ENCODE peak calls at places on chromosomes 6 and 20, in ten cellular contexts. U is cardiac muscle cell; T is breast epithelium; H is PC-3; C is psoas muscle; V is Panc1; R is GM23248; Q is NT2/D1; F is CD8-positive, alpha-beta T cell; J is hepatocyte. G is an unnamed sample. For H3K36me3 and H3K27me3, the result is how much of the 10 kb centered on the place peaks cover.

GRCh38 chr6:16730720-16731502 is 30.3 kb downstream of the ATXN1 start:
- DNase-seq in U (peak), T (no peak), H (no peak), C (no peak), V (no peak), R (no peak), Q (no peak), F (no peak), J (no peak), G (no peak)

GRCh38 chr6:154683756-154684523 is 49.3 kb upstream of the SCAF8 start:
- DNase-seq in U (no peak), T (no peak), H (peak), C (no peak), V (no peak), R (peak), Q (no peak), F (no peak), J (no peak), G (no peak)

GRCh38 chr20:11993886-11994466 is 76.3 kb downstream of the BTBD3 start:
- DNase-seq in U (no peak), T (no peak), H (no peak), C (no peak), V (no peak), R (peak), Q (no peak), F (no peak), J (no peak), G (peak)

GRCh38 chr6:36688534-36689075 is 9.0 kb upstream of the RAB44 start:
- DNase-seq in U (no peak), T (no peak), H (no peak), C (no peak), V (no peak), R (no peak), Q (no peak), F (no peak), J (no peak), G (no peak)

GRCh38 chr6:80210618-80211017 is 104.1 kb downstream of the BCKDHB start:
- DNase-seq in U (peak), T (no peak), H (no peak), C (no peak), V (no peak), R (no peak), Q (peak), F (no peak), J (peak), G (no peak)

GRCh38 chr20:15654208-15654649 is 919.0 kb downstream of the KIF16B start:
- DNase-seq in U (peak), T (no peak), H (peak), C (no peak), V (no peak), R (peak), Q (peak), F (no peak), J (peak), G (peak)

GRCh38 chr6:122869437-122870024 is 80.5 kb downstream of the SMPDL3A start:
- DNase-seq in U (peak), T (no peak), H (peak), C (no peak), V (peak), R (peak), Q (no peak), F (no peak), J (peak), G (peak)

GRCh38 chr20:31747640-31748039 is 8.6 kb downstream of the TPX2 start:
- DNase-seq in U (peak), T (no peak), H (no peak), C (no peak), V (no peak), R (peak), Q (no peak), F (no peak), J (no peak), G (no peak)

GRCh38 chr6:68226460-68226859 is 408.6 kb upstream of the ADGRB3 start:
- DNase-seq in U (peak), T (no peak), H (no peak), C (no peak), V (no peak), R (no peak), Q (peak), F (no peak), J (no peak), G (no peak)

GRCh38 chr6:114083251-114083650 is 112.3 kb upstream of the HDAC2 start:
- DNase-seq in U (no peak), T (no peak), H (no peak), C (no peak), V (no peak), R (no peak), Q (no peak), F (no peak), J (no peak), G (no peak)

GRCh38 chr20:39069976-39070375 is 107.8 kb downstream of the DHX35 start:
- DNase-seq in U (no peak), T (no peak), H (no peak), C (no peak), V (no peak), R (peak), Q (no peak), F (no peak), J (no peak), G (no peak)

GRCh38 chr6:38477680-38478260 is 162.0 kb downstream of the BTBD9 start:
- DNase-seq in U (no peak), T (no peak), H (no peak), C (no peak), V (no peak), R (no peak), Q (peak), F (no peak), J (no peak), G (peak)

GRCh38 chr20:6768228-6769185 is 1.0 kb downstream of the BMP2 start:
- DNase-seq in U (peak), T (no peak), H (no peak), C (peak), V (no peak), R (peak), Q (no peak), F (no peak), J (peak), G (peak)

GRCh38 chr20:44271915-44272663 is 25.0 kb downstream of the GDAP1L1 start:
- DNase-seq in U (no peak), T (no peak), H (no peak), C (no peak), V (no peak), R (no peak), Q (peak), F (no peak), J (no peak), G (peak)

GRCh38 chr6:107019047-107019446 is 9.0 kb upstream of the MTRES1 start:
- DNase-seq in U (no peak), T (no peak), H (no peak), C (no peak), V (no peak), R (no peak), Q (no peak), F (no peak), J (no peak), G (no peak)

GRCh38 chr20:57371363-57371762 is 19.8 kb upstream of the RBM38 start:
- DNase-seq in U (no peak), T (no peak), H (no peak), C (no peak), V (no peak), R (no peak), Q (no peak), F (no peak), J (no peak), G (no peak)

GRCh38 chr6:78513856-78514255 is 353.5 kb upstream of the IRAK1BP1 start:
- DNase-seq in U (no peak), T (no peak), H (no peak), C (no peak), V (no peak), R (no peak), Q (peak), F (no peak), J (no peak), G (peak)

GRCh38 chr20:20603339-20603990 is 109.0 kb downstream of the RALGAPA2 start:
- DNase-seq in U (peak), T (no peak), H (no peak), C (no peak), V (no peak), R (no peak), Q (no peak), F (peak), J (no peak), G (no peak)

GRCh38 chr6:35008858-35009257 is 119.8 kb downstream of the ANKS1A start:
- DNase-seq in U (no peak), T (no peak), H (no peak), C (no peak), V (no peak), R (no peak), Q (no peak), F (no peak), J (no peak), G (no peak)

GRCh38 chr6:14476793-14477531 is 359.4 kb downstream of the CD83 start:
- DNase-seq in U (no peak), T (peak), H (no peak), C (peak), V (no peak), R (peak), Q (no peak), F (no peak), J (peak), G (no peak)

GRCh38 chr20:25453035-25453810 is 45.8 kb downstream of the GINS1 start:
- DNase-seq in U (peak), T (no peak), H (peak), C (no peak), V (peak), R (peak), Q (no peak), F (no peak), J (no peak), G (peak)

GRCh38 chr20:58511861-58512260 is 3.3 kb downstream of the APCDD1L start:
- DNase-seq in U (no peak), T (no peak), H (no peak), C (no peak), V (no peak), R (peak), Q (no peak), F (no peak), J (no peak), G (no peak)

GRCh38 chr20:58515240-58516212 is at the start of gene APCDD1L:
- DNase-seq in U (no peak), T (no peak), H (peak), C (no peak), V (no peak), R (peak), Q (no peak), F (no peak), J (no peak), G (no peak)

GRCh38 chr20:58514321-58515239 is 619 bp downstream of the APCDD1L start:
- DNase-seq in U (peak), T (no peak), H (no peak), C (no peak), V (no peak), R (peak), Q (no peak), F (no peak), J (no peak), G (peak)

GRCh38 chr20:58512808-58513552 is 2.2 kb downstream of the APCDD1L start:
- DNase-seq in U (no peak), T (no peak), H (no peak), C (no peak), V (no peak), R (peak), Q (no peak), F (no peak), J (no peak), G (peak)

GRCh38 chr20:58513580-58514285 is 1.5 kb downstream of the APCDD1L start:
- DNase-seq in U (no peak), T (no peak), H (no peak), C (no peak), V (no peak), R (no peak), Q (no peak), F (no peak), J (no peak), G (no peak)
- H3K4me3 ChIP-seq in U (no peak), T (peak), H (peak), C (no peak), V (no peak), R (peak), Q (peak), F (no peak), J (no peak), G (peak)

GRCh38 chr20:4862661-4863060 is 138.6 kb downstream of the SLC23A2 start:
- DNase-seq in U (no peak), T (no peak), H (no peak), C (no peak), V (no peak), R (no peak), Q (no peak), F (no peak), J (no peak), G (no peak)
- H3K36me3 ChIP-seq in U (under half), T (under half), H (under half), C (half or more), V (under half), R (under half), Q (under half), F (under half), J (under half), G (under half)

DNA sequence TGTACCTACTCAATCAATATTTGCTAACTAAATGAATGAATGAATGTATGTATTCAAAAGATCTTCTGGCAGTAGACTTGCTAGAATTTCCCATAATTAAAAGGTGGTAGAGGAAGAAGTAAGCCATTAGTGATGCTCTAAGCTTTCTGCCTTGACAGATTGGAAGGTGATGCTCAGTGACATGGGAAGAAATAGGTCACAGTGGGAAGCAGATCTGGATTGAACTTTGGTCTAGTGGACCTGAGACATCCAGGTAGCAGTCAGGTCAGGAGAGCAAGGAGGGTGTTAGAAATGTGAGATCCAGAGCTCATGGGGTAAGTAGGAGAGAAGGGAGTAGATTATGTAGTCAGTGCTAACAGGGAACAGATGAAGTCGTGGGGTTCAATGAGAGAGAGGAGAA is 106.4 kb downstream of the SNX5 start:
- DNase-seq in U (no peak), T (no peak), H (no peak), C (no peak), V (no peak), R (no peak), Q (no peak), F (no peak), J (no peak), G (no peak)
- H3K27me3 ChIP-seq in U (under half), T (under half), H (under half), C (under half), V (under half), R (under half), Q (under half), F (under half), J (under half), G (under half)

GRCh38 chr6:145738265-145738664 is 2.9 kb upstream of the EPM2A start:
- DNase-seq in U (no peak), T (no peak), H (no peak), C (no peak), V (no peak), R (no peak), Q (no peak), F (no peak), J (no peak), G (no peak)

GRCh38 chr6:145735356-145736165 is at the start of gene EPM2A:
- DNase-seq in U (peak), T (peak), H (peak), C (peak), V (no peak), R (peak), Q (no peak), F (peak), J (peak), G (peak)

GRCh38 chr6:145733770-145734169 is 1.6 kb downstream of the EPM2A start:
- DNase-seq in U (no peak), T (no peak), H (no peak), C (no peak), V (no peak), R (peak), Q (no peak), F (no peak), J (no peak), G (no peak)

GRCh38 chr6:145734486-145735355 is 599 bp downstream of the EPM2A start:
- DNase-seq in U (peak), T (peak), H (peak), C (peak), V (no peak), R (peak), Q (peak), F (peak), J (peak), G (peak)

GRCh38 chr6:145736854-145737181 is 1.5 kb upstream of the EPM2A start:
- DNase-seq in U (peak), T (no peak), H (no peak), C (no peak), V (no peak), R (peak), Q (no peak), F (no peak), J (peak), G (no peak)
- H3K4me3 ChIP-seq in U (no peak), T (no peak), H (no peak), C (peak), V (no peak), R (peak), Q (no peak), F (no peak), J (no peak), G (no peak)

GRCh38 chr6:11140061-11140460 is 28.5 kb upstream of the ERVFRD-1 start:
- DNase-seq in U (no peak), T (no peak), H (no peak), C (no peak), V (no peak), R (peak), Q (no peak), F (no peak), J (no peak), G (no peak)
- H3K36me3 ChIP-seq in U (under half), T (under half), H (under half), C (under half), V (under half), R (under half), Q (under half), F (under half), J (under half), G (under half)

DNA sequence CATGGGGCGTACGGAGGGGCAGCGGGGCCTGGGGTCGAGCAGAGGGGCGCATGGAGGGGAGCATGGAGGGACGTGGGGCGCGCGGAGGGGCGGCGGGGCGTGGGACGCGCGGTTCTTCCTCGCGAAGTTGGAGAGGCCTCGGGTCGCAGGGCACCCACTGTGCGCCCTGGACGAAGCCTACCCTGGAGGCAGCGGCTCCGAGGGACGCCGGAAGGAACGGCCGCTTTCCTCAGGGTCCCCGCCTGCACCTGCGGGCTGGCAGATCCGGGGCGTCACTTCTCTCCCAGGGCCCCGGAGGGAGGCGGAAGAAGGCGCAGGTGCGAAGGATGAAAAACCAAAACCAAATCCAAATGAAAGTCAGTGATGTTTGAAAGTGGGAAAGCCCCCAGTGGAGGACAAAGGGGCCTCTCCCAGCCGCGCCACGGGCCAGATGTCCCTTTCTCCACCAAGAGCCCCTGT is 142.1 kb upstream of the PDE10A start:
- DNase-seq in U (no peak), T (no peak), H (no peak), C (no peak), V (no peak), R (no peak), Q (no peak), F (no peak), J (no peak), G (peak)
- H3K27me3 ChIP-seq in U (half or more), T (under half), H (under half), C (under half), V (under half), R (under half), Q (under half), F (under half), J (half or more), G (under half)

GRCh38 chr6:26185004-26185403 is 97.8 kb downstream of the HFE start:
- DNase-seq in U (no peak), T (no peak), H (no peak), C (no peak), V (no peak), R (no peak), Q (no peak), F (no peak), J (no peak), G (no peak)

GRCh38 chr6:26183581-26184408 is 96.6 kb downstream of the HFE start:
- DNase-seq in U (peak), T (peak), H (no peak), C (peak), V (peak), R (peak), Q (no peak), F (peak), J (peak), G (peak)

GRCh38 chr6:26184492-26184891 is 97.3 kb downstream of the HFE start:
- DNase-seq in U (no peak), T (no peak), H (no peak), C (no peak), V (no peak), R (no peak), Q (no peak), F (no peak), J (no peak), G (no peak)

GRCh38 chr6:26185802-26186201 is 98.6 kb downstream of the HFE start:
- DNase-seq in U (no peak), T (no peak), H (no peak), C (no peak), V (no peak), R (no peak), Q (no peak), F (no peak), J (no peak), G (no peak)

GRCh38 chr6:26183237-26183580 is 96.0 kb downstream of the HFE start:
- DNase-seq in U (no peak), T (peak), H (no peak), C (no peak), V (peak), R (no peak), Q (no peak), F (no peak), J (no peak), G (peak)
- H3K4me3 ChIP-seq in U (peak), T (peak), H (no peak), C (peak), V (peak), R (peak), Q (peak), F (peak), J (peak), G (peak)

GRCh38 chr20:17617212-17617867 is 47.5 kb downstream of the DSTN start:
- DNase-seq in U (peak), T (peak), H (peak), C (no peak), V (peak), R (peak), Q (no peak), F (no peak), J (peak), G (peak)
- H3K36me3 ChIP-seq in U (under half), T (under half), H (half or more), C (half or more), V (under half), R (under half), Q (half or more), F (under half), J (under half), G (under half)

GRCh38 chr20:54680872-54681297 is 205.5 kb downstream of the DOK5 start:
- DNase-seq in U (peak), T (no peak), H (peak), C (no peak), V (no peak), R (peak), Q (peak), F (no peak), J (peak), G (peak)
- H3K27me3 ChIP-seq in U (under half), T (under half), H (under half), C (under half), V (under half), R (under half), Q (under half), F (under half), J (under half), G (under half)

GRCh38 chr20:54172856-54173652 is 732 bp downstream of the CYP24A1 start:
- DNase-seq in U (peak), T (no peak), H (no peak), C (no peak), V (no peak), R (peak), Q (no peak), F (no peak), J (no peak), G (peak)
- H3K4me3 ChIP-seq in U (peak), T (peak), H (peak), C (peak), V (peak), R (peak), Q (peak), F (no peak), J (no peak), G (peak)

G was measured in H7.